ENCODE peak calls at places on chromosomes 6 and 20, in eight cellular contexts. L, S, G, Y, E, N, K and U are unnamed samples.

GRCh38 chr6:165814669-165815068 is 151.6 kb upstream of the PDE10A start:
- DNase-seq in L (no peak), S (no peak), G (no peak), Y (no peak), E (no peak), N (no peak), K (peak), U (no peak)

GRCh38 chr6:29671026-29671425 is 9.9 kb downstream of the ZFP57 start:
- DNase-seq in L (no peak), S (no peak), G (no peak), Y (no peak), E (no peak), N (no peak), K (no peak), U (no peak)

GRCh38 chr6:111468329-111469012 is 14.5 kb downstream of the REV3L start:
- DNase-seq in L (no peak), S (no peak), G (no peak), Y (no peak), E (no peak), N (no peak), K (no peak), U (no peak)

GRCh38 chr6:121668259-121668658 is 232.8 kb downstream of the GJA1 start:
- DNase-seq in L (no peak), S (no peak), G (no peak), Y (no peak), E (no peak), N (no peak), K (no peak), U (no peak)

GRCh38 chr6:145544031-145544430 is 191.3 kb downstream of the EPM2A start:
- DNase-seq in L (no peak), S (no peak), G (no peak), Y (no peak), E (no peak), N (no peak), K (no peak), U (no peak)

GRCh38 chr20:4740774-4741431 is 19.2 kb downstream of the PRND start:
- DNase-seq in L (peak), S (no peak), G (peak), Y (peak), E (peak), N (peak), K (peak), U (no peak)

GRCh38 chr20:35302421-35303335 is 10.5 kb upstream of the FAM83C start:
- DNase-seq in L (no peak), S (no peak), G (no peak), Y (no peak), E (no peak), N (no peak), K (no peak), U (no peak)

GRCh38 chr20:41234546-41234945 is 83.0 kb downstream of the ZHX3 start:
- DNase-seq in L (no peak), S (no peak), G (no peak), Y (no peak), E (no peak), N (no peak), K (peak), U (peak)

GRCh38 chr6:2714359-2714895 is 36.3 kb downstream of the MYLK4 start:
- DNase-seq in L (no peak), S (no peak), G (no peak), Y (no peak), E (no peak), N (no peak), K (no peak), U (no peak)

GRCh38 chr20:2093200-2093781 is 8.3 kb upstream of the STK35 start:
- DNase-seq in L (peak), S (no peak), G (peak), Y (no peak), E (no peak), N (no peak), K (no peak), U (no peak)

DNA sequence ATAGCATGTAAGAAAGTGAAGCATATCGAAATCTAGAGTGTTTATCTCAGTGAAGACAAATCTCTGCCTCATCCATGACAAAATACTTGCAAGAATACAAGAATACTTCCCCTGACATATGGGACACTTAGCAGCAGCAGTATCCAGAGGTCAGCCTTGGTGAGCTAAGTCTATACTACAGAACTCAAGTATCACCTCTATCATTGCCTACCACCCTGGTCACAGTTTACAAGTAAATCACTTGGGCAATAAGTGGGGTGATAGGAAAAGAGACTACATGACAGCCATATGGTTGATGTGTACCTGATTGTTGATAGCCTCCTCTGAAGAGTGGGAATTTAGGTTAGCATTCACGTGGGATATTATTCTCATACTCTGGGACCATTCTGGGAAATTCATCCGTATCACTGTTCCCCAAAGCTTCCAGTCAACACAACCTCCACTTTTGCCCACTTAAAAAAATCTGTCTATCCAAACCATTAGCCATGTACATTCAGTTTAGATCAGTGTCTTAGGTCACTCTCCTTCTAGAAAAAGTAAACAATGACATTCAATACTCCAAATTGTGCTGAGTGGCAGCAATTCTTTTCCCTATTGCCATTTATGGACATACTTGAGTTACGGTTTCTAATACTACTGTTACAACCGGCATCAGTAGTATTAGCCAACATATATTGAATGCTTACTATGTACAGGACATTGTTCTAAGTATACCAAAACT is 118.2 kb upstream of the PRSS16 start:
- DNase-seq in L (peak), S (no peak), G (no peak), Y (no peak), E (no peak), N (no peak), K (no peak), U (no peak)
- H3K4me3 ChIP-seq in L (no peak), S (no peak), G (no peak), Y (no peak), E (no peak), N (no peak), K (no peak), U (no peak)

GRCh38 chr6:96898241-96898851 is 655 bp upstream of the NDUFAF4 start:
- DNase-seq in L (peak), S (no peak), G (no peak), Y (no peak), E (no peak), N (no peak), K (no peak), U (no peak)

GRCh38 chr6:96899599-96899998 is 1.9 kb upstream of the NDUFAF4 start:
- DNase-seq in L (no peak), S (no peak), G (no peak), Y (no peak), E (no peak), N (no peak), K (no peak), U (no peak)

GRCh38 chr6:96897396-96898240 is at the start of gene NDUFAF4:
- DNase-seq in L (peak), S (peak), G (peak), Y (peak), E (peak), N (peak), K (peak), U (peak)

GRCh38 chr6:96900873-96901272 is 3.2 kb upstream of the NDUFAF4 start:
- DNase-seq in L (no peak), S (no peak), G (no peak), Y (no peak), E (no peak), N (no peak), K (no peak), U (no peak)

DNA sequence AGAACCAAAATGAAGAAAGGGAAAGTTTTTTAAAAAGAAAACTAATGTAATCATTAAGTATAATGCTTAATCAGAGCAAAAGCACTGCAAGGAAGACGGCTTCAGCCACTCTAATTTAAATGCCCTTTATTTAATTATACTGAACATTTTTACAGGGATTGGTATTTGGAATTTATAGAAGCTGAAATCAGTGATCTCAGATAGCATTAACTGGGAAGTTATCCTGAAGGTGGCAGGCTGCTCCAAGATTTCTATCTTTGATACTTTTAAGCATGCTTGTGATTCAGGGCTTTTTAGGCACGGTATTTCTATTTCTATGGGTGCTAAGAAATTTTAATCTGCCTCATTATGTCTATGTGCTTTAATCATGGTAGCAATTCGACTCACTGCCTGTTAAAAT is 1.3 kb upstream of the NDUFAF4 start:
- DNase-seq in L (peak), S (no peak), G (no peak), Y (no peak), E (no peak), N (no peak), K (peak), U (peak)
- H3K4me3 ChIP-seq in L (peak), S (no peak), G (no peak), Y (peak), E (peak), N (no peak), K (peak), U (no peak)

DNA sequence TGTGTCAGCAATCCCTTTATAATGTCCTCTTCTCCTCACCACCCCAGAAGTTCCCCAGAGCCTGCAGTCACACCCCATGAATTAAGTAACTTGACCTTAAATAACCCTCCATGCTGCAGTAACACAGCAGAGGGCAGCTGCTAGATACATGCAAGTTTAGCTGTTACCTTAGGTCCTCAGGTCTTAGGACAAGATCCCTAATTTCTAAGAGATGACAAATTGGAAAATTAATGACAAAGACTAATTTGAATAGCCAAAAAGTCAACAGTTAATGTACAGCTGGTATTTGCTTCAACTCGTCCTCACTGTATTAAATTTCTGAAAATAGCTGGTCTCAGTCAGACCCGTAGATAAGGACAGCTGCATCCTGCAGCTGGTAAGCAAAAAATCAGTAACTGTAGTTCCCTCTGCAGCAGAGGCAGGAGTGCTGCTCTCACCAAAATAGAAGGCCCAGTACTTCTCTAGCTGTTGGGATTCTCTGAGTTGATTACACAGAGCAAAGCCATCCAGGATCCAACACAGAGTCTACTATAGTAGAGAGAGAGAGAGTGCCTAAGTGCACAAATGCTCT is 62.4 kb downstream of the TNFRSF21 start:
- DNase-seq in L (peak), S (no peak), G (no peak), Y (no peak), E (no peak), N (no peak), K (peak), U (no peak)
- H3K4me3 ChIP-seq in L (peak), S (no peak), G (no peak), Y (no peak), E (no peak), N (no peak), K (no peak), U (no peak)

GRCh38 chr20:53925651-53926401 is 144.6 kb downstream of the BCAS1 start:
- DNase-seq in L (peak), S (no peak), G (no peak), Y (no peak), E (no peak), N (no peak), K (no peak), U (no peak)

GRCh38 chr20:53922901-53923314 is 147.5 kb downstream of the BCAS1 start:
- DNase-seq in L (peak), S (no peak), G (no peak), Y (no peak), E (no peak), N (no peak), K (no peak), U (no peak)

GRCh38 chr20:53921443-53921973 is 148.9 kb downstream of the BCAS1 start:
- DNase-seq in L (no peak), S (no peak), G (no peak), Y (no peak), E (no peak), N (no peak), K (no peak), U (no peak)

GRCh38 chr20:53926428-53927028 is 143.9 kb downstream of the BCAS1 start:
- DNase-seq in L (peak), S (no peak), G (no peak), Y (no peak), E (no peak), N (no peak), K (no peak), U (no peak)

DNA sequence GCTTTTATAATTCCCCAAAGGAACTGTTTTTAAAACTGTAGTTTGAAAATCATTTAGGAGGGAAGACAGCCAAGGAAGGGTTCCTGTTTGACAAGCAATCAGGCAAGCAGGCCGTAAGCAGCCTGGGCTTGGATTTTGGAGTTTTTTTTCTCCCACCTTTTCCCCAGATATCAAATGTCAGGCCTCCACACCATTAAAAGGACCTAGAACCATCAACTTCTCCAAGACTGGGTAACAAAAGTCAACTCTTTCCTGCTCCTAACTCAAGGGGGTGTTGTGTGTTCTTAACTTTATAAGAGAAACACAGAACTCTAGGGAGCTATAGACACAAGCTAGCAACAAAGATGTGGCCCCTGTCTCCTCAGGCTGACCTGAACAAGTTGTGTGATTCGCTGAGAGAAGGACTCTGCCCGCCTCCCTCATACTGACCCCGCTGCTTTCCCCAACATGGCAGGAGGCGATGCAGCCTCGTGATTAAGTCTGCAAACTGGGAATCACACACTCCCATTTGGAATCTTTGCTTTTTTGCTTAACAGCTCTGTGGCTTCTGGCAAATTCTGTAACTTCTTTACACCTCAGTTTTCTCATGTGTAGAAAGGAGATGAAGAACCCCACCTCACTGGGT is 146.5 kb downstream of the BCAS1 start:
- DNase-seq in L (peak), S (no peak), G (no peak), Y (no peak), E (no peak), N (no peak), K (no peak), U (no peak)
- H3K4me3 ChIP-seq in L (peak), S (no peak), G (no peak), Y (no peak), E (no peak), N (no peak), K (no peak), U (no peak)

DNA sequence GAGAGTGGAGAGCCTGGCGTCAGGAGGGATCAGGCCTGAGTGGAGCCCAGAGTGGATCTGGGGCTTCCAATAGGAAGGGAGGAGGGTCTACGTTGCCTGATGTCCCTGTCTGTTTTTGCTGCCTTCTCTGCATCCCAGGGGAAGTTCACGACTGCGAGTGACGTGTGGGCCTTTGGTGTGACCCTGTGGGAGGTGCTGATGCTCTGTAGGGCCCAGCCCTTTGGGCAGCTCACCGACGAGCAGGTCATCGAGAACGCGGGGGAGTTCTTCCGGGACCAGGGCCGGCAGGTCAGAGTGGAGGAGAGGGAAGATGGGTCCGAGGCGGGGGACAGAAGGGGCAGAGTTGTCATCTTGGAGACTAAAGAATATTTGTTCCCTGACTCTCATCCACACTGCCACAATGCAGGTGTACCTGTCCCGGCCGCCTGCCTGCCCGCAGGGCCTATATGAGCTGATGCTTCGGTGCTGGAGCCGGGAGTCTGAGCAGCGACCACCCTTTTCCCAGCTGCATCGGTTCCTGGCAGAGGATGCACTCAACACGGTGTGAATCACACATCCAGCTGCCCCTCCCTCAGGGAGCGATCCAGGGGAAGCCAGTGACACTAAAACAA is 9.2 kb upstream of the GTF2H4 start:
- DNase-seq in L (no peak), S (no peak), G (no peak), Y (no peak), E (no peak), N (no peak), K (no peak), U (peak)
- H3K4me3 ChIP-seq in L (no peak), S (no peak), G (no peak), Y (no peak), E (no peak), N (no peak), K (no peak), U (no peak)

GRCh38 chr20:17021481-17021880 is 205.4 kb upstream of the PCSK2 start:
- DNase-seq in L (no peak), S (no peak), G (no peak), Y (no peak), E (no peak), N (no peak), K (no peak), U (no peak)

GRCh38 chr20:17026346-17026745 is 200.5 kb upstream of the PCSK2 start:
- DNase-seq in L (no peak), S (no peak), G (no peak), Y (no peak), E (no peak), N (no peak), K (no peak), U (no peak)

GRCh38 chr20:17024513-17025105 is 202.2 kb upstream of the PCSK2 start:
- DNase-seq in L (no peak), S (no peak), G (no peak), Y (no peak), E (peak), N (no peak), K (no peak), U (no peak)

GRCh38 chr20:17023036-17023435 is 203.8 kb upstream of the PCSK2 start:
- DNase-seq in L (no peak), S (no peak), G (no peak), Y (no peak), E (no peak), N (no peak), K (no peak), U (no peak)

GRCh38 chr20:17023811-17024210 is 203.0 kb upstream of the PCSK2 start:
- DNase-seq in L (no peak), S (no peak), G (no peak), Y (no peak), E (peak), N (no peak), K (no peak), U (no peak)
- H3K4me3 ChIP-seq in L (no peak), S (no peak), G (no peak), Y (no peak), E (no peak), N (no peak), K (no peak), U (no peak)

GRCh38 chr6:25025248-25025918 is 89.6 kb upstream of the RIPOR2 start:
- DNase-seq in L (no peak), S (no peak), G (no peak), Y (no peak), E (no peak), N (no peak), K (no peak), U (no peak)

GRCh38 chr6:25023781-25024180 is 88.0 kb upstream of the RIPOR2 start:
- DNase-seq in L (no peak), S (no peak), G (no peak), Y (no peak), E (no peak), N (no peak), K (no peak), U (no peak)

GRCh38 chr6:25025919-25026301 is 90.2 kb upstream of the RIPOR2 start:
- DNase-seq in L (no peak), S (no peak), G (no peak), Y (no peak), E (no peak), N (no peak), K (no peak), U (no peak)

GRCh38 chr6:25026723-25027122 is 91.0 kb upstream of the RIPOR2 start:
- DNase-seq in L (peak), S (no peak), G (no peak), Y (no peak), E (no peak), N (no peak), K (no peak), U (no peak)

DNA sequence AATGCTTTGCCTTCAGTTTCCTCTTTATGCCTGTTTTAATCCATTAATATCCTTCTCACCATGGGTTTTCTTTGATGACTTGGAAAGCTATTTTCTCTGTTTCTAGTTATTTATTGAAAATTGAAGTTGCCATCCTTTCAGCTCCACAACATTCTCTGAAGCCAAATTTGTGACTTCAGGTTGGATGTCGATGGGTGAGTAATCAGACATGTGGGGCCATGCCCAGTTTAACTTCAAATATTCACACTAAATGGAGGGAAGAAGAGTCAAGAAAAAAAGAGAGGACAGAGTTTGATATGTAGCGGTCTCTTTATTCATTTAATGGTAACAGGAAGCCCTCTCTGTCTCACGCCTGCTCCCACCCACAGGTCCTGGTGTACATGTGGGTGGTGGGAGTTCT is 89.1 kb upstream of the RIPOR2 start:
- DNase-seq in L (no peak), S (no peak), G (no peak), Y (no peak), E (no peak), N (no peak), K (no peak), U (no peak)
- H3K4me3 ChIP-seq in L (no peak), S (no peak), G (no peak), Y (no peak), E (no peak), N (no peak), K (no peak), U (no peak)

GRCh38 chr20:63537525-63538203 is 488 bp upstream of the PTK6 start:
- DNase-seq in L (peak), S (peak), G (peak), Y (peak), E (peak), N (peak), K (peak), U (peak)
- H3K4me3 ChIP-seq in L (peak), S (peak), G (peak), Y (peak), E (peak), N (no peak), K (peak), U (no peak)

GRCh38 chr6:17758113-17758512 is 51.4 kb upstream of the NUP153 start:
- DNase-seq in L (no peak), S (no peak), G (no peak), Y (no peak), E (no peak), N (no peak), K (no peak), U (no peak)
- H3K4me3 ChIP-seq in L (no peak), S (no peak), G (no peak), Y (no peak), E (no peak), N (no peak), K (no peak), U (no peak)